ENCODE peak calls at places on chromosomes 12 and 14, in ten cellular contexts. One of them, this sample, is unnamed.

GRCh38 chr12:12133785-12134184 is 63.0 kb downstream of the BCL2L14 start:
- DNase-seq in stimulated activated CD4-positive, alpha-beta T cell treated with anti-CD3 and anti-CD28 coated beads, Interleukin-15, amount 100 ng/mL, for 48 hours: no peak
- DNase-seq in AML-193: no peak
- DNase-seq in substantia nigra: no peak
- DNase-seq in transverse colon: no peak
- DNase-seq in caudate nucleus: no peak
- DNase-seq in posterior vena cava: no peak
- DNase-seq in activated naive CD8-positive, alpha-beta T cell treated with anti-CD3 and anti-CD28 coated beads, Interleukin-2, amount 50 U/mL, for 24 hours: no peak
- DNase-seq in fibroblast of mammary gland: no peak
- DNase-seq in nephron progenitor cell: no peak
- DNase-seq in this sample: no peak

GRCh38 chr12:43482311-43483085 is 69.5 kb downstream of the ADAMTS20 start:
- DNase-seq in substantia nigra: no peak
- DNase-seq in posterior vena cava: no peak
- DNase-seq in caudate nucleus: no peak
- DNase-seq in stimulated activated CD4-positive, alpha-beta T cell treated with anti-CD3 and anti-CD28 coated beads, Interleukin-15, amount 100 ng/mL, for 48 hours: no peak
- DNase-seq in AML-193: peak
- DNase-seq in transverse colon: no peak
- DNase-seq in fibroblast of mammary gland: no peak
- DNase-seq in activated naive CD8-positive, alpha-beta T cell treated with anti-CD3 and anti-CD28 coated beads, Interleukin-2, amount 50 U/mL, for 24 hours: no peak
- DNase-seq in nephron progenitor cell: no peak
- DNase-seq in this sample: no peak

GRCh38 chr12:63420206-63420644 is 248.1 kb downstream of the DPY19L2 start:
- DNase-seq in posterior vena cava: no peak
- DNase-seq in substantia nigra: no peak
- DNase-seq in caudate nucleus: no peak
- DNase-seq in transverse colon: peak
- DNase-seq in activated naive CD8-positive, alpha-beta T cell treated with anti-CD3 and anti-CD28 coated beads, Interleukin-2, amount 50 U/mL, for 24 hours: peak
- DNase-seq in fibroblast of mammary gland: peak
- DNase-seq in AML-193: peak
- DNase-seq in nephron progenitor cell: peak
- DNase-seq in stimulated activated CD4-positive, alpha-beta T cell treated with anti-CD3 and anti-CD28 coated beads, Interleukin-15, amount 100 ng/mL, for 48 hours: peak
- DNase-seq in this sample: peak

GRCh38 chr12:127570793-127571360 is 696.1 kb upstream of the TMEM132C start:
- DNase-seq in substantia nigra: no peak
- DNase-seq in nephron progenitor cell: no peak
- DNase-seq in transverse colon: no peak
- DNase-seq in AML-193: no peak
- DNase-seq in posterior vena cava: no peak
- DNase-seq in activated naive CD8-positive, alpha-beta T cell treated with anti-CD3 and anti-CD28 coated beads, Interleukin-2, amount 50 U/mL, for 24 hours: no peak
- DNase-seq in fibroblast of mammary gland: peak
- DNase-seq in stimulated activated CD4-positive, alpha-beta T cell treated with anti-CD3 and anti-CD28 coated beads, Interleukin-15, amount 100 ng/mL, for 48 hours: no peak
- DNase-seq in caudate nucleus: no peak
- DNase-seq in this sample: peak

GRCh38 chr14:61332658-61333029 is 11.3 kb downstream of the PRKCH start:
- DNase-seq in substantia nigra: no peak
- DNase-seq in caudate nucleus: no peak
- DNase-seq in AML-193: no peak
- DNase-seq in fibroblast of mammary gland: no peak
- DNase-seq in activated naive CD8-positive, alpha-beta T cell treated with anti-CD3 and anti-CD28 coated beads, Interleukin-2, amount 50 U/mL, for 24 hours: no peak
- DNase-seq in stimulated activated CD4-positive, alpha-beta T cell treated with anti-CD3 and anti-CD28 coated beads, Interleukin-15, amount 100 ng/mL, for 48 hours: no peak
- DNase-seq in posterior vena cava: no peak
- DNase-seq in nephron progenitor cell: no peak
- DNase-seq in transverse colon: no peak
- DNase-seq in this sample: no peak

GRCh38 chr12:43241971-43242370 is 310.0 kb downstream of the ADAMTS20 start:
- DNase-seq in caudate nucleus: no peak
- DNase-seq in stimulated activated CD4-positive, alpha-beta T cell treated with anti-CD3 and anti-CD28 coated beads, Interleukin-15, amount 100 ng/mL, for 48 hours: no peak
- DNase-seq in transverse colon: no peak
- DNase-seq in substantia nigra: no peak
- DNase-seq in posterior vena cava: no peak
- DNase-seq in nephron progenitor cell: no peak
- DNase-seq in AML-193: no peak
- DNase-seq in fibroblast of mammary gland: peak
- DNase-seq in activated naive CD8-positive, alpha-beta T cell treated with anti-CD3 and anti-CD28 coated beads, Interleukin-2, amount 50 U/mL, for 24 hours: no peak
- DNase-seq in this sample: peak

GRCh38 chr12:56146492-56147460 is 5.6 kb upstream of the MYL6B start:
- DNase-seq in posterior vena cava: no peak
- DNase-seq in AML-193: no peak
- DNase-seq in substantia nigra: no peak
- DNase-seq in activated naive CD8-positive, alpha-beta T cell treated with anti-CD3 and anti-CD28 coated beads, Interleukin-2, amount 50 U/mL, for 24 hours: no peak
- DNase-seq in stimulated activated CD4-positive, alpha-beta T cell treated with anti-CD3 and anti-CD28 coated beads, Interleukin-15, amount 100 ng/mL, for 48 hours: no peak
- DNase-seq in transverse colon: peak
- DNase-seq in nephron progenitor cell: no peak
- DNase-seq in caudate nucleus: no peak
- DNase-seq in fibroblast of mammary gland: peak
- DNase-seq in this sample: peak

GRCh38 chr14:26104686-26105085 is 493.1 kb downstream of the NOVA1 start:
- DNase-seq in fibroblast of mammary gland: no peak
- DNase-seq in posterior vena cava: no peak
- DNase-seq in activated naive CD8-positive, alpha-beta T cell treated with anti-CD3 and anti-CD28 coated beads, Interleukin-2, amount 50 U/mL, for 24 hours: no peak
- DNase-seq in transverse colon: no peak
- DNase-seq in stimulated activated CD4-positive, alpha-beta T cell treated with anti-CD3 and anti-CD28 coated beads, Interleukin-15, amount 100 ng/mL, for 48 hours: no peak
- DNase-seq in nephron progenitor cell: no peak
- DNase-seq in caudate nucleus: no peak
- DNase-seq in substantia nigra: no peak
- DNase-seq in AML-193: no peak
- DNase-seq in this sample: no peak

GRCh38 chr14:89427426-89428162 is 10.6 kb upstream of the FOXN3 start:
- DNase-seq in posterior vena cava: no peak
- DNase-seq in transverse colon: no peak
- DNase-seq in fibroblast of mammary gland: peak
- DNase-seq in AML-193: no peak
- DNase-seq in nephron progenitor cell: no peak
- DNase-seq in caudate nucleus: no peak
- DNase-seq in substantia nigra: no peak
- DNase-seq in stimulated activated CD4-positive, alpha-beta T cell treated with anti-CD3 and anti-CD28 coated beads, Interleukin-15, amount 100 ng/mL, for 48 hours: no peak
- DNase-seq in activated naive CD8-positive, alpha-beta T cell treated with anti-CD3 and anti-CD28 coated beads, Interleukin-2, amount 50 U/mL, for 24 hours: no peak
- DNase-seq in this sample: peak

GRCh38 chr14:76761198-76761848 is at the start of gene VASH1:
- DNase-seq in stimulated activated CD4-positive, alpha-beta T cell treated with anti-CD3 and anti-CD28 coated beads, Interleukin-15, amount 100 ng/mL, for 48 hours: peak
- DNase-seq in fibroblast of mammary gland: peak
- DNase-seq in transverse colon: peak
- DNase-seq in nephron progenitor cell: peak
- DNase-seq in substantia nigra: peak
- DNase-seq in caudate nucleus: peak
- DNase-seq in AML-193: peak
- DNase-seq in activated naive CD8-positive, alpha-beta T cell treated with anti-CD3 and anti-CD28 coated beads, Interleukin-2, amount 50 U/mL, for 24 hours: peak
- DNase-seq in posterior vena cava: peak
- DNase-seq in this sample: peak

GRCh38 chr14:54796961-54797360 is 105.7 kb downstream of the GCH1 start:
- DNase-seq in substantia nigra: no peak
- DNase-seq in transverse colon: no peak
- DNase-seq in AML-193: no peak
- DNase-seq in posterior vena cava: no peak
- DNase-seq in activated naive CD8-positive, alpha-beta T cell treated with anti-CD3 and anti-CD28 coated beads, Interleukin-2, amount 50 U/mL, for 24 hours: no peak
- DNase-seq in fibroblast of mammary gland: peak
- DNase-seq in caudate nucleus: no peak
- DNase-seq in nephron progenitor cell: no peak
- DNase-seq in stimulated activated CD4-positive, alpha-beta T cell treated with anti-CD3 and anti-CD28 coated beads, Interleukin-15, amount 100 ng/mL, for 48 hours: no peak
- DNase-seq in this sample: peak

GRCh38 chr12:14768823-14769405 is 34.4 kb downstream of the WBP11 start:
- DNase-seq in transverse colon: peak
- DNase-seq in substantia nigra: no peak
- DNase-seq in caudate nucleus: no peak
- DNase-seq in AML-193: no peak
- DNase-seq in nephron progenitor cell: no peak
- DNase-seq in fibroblast of mammary gland: peak
- DNase-seq in activated naive CD8-positive, alpha-beta T cell treated with anti-CD3 and anti-CD28 coated beads, Interleukin-2, amount 50 U/mL, for 24 hours: peak
- DNase-seq in stimulated activated CD4-positive, alpha-beta T cell treated with anti-CD3 and anti-CD28 coated beads, Interleukin-15, amount 100 ng/mL, for 48 hours: peak
- DNase-seq in posterior vena cava: no peak
- DNase-seq in this sample: peak

GRCh38 chr12:2460051-2460450 is 334.7 kb upstream of the FKBP4 start:
- DNase-seq in substantia nigra: no peak
- DNase-seq in posterior vena cava: peak
- DNase-seq in activated naive CD8-positive, alpha-beta T cell treated with anti-CD3 and anti-CD28 coated beads, Interleukin-2, amount 50 U/mL, for 24 hours: no peak
- DNase-seq in transverse colon: no peak
- DNase-seq in nephron progenitor cell: no peak
- DNase-seq in AML-193: no peak
- DNase-seq in caudate nucleus: no peak
- DNase-seq in fibroblast of mammary gland: no peak
- DNase-seq in stimulated activated CD4-positive, alpha-beta T cell treated with anti-CD3 and anti-CD28 coated beads, Interleukin-15, amount 100 ng/mL, for 48 hours: no peak
- DNase-seq in this sample: no peak

GRCh38 chr12:79522657-79523386 is 167.9 kb downstream of the PAWR start:
- DNase-seq in substantia nigra: no peak
- DNase-seq in posterior vena cava: no peak
- DNase-seq in AML-193: no peak
- DNase-seq in nephron progenitor cell: no peak
- DNase-seq in transverse colon: no peak
- DNase-seq in stimulated activated CD4-positive, alpha-beta T cell treated with anti-CD3 and anti-CD28 coated beads, Interleukin-15, amount 100 ng/mL, for 48 hours: no peak
- DNase-seq in caudate nucleus: no peak
- DNase-seq in fibroblast of mammary gland: no peak
- DNase-seq in activated naive CD8-positive, alpha-beta T cell treated with anti-CD3 and anti-CD28 coated beads, Interleukin-2, amount 50 U/mL, for 24 hours: no peak
- DNase-seq in this sample: no peak

GRCh38 chr12:54988402-54989054 is 4.0 kb upstream of the TESPA1 start:
- DNase-seq in fibroblast of mammary gland: peak
- DNase-seq in nephron progenitor cell: no peak
- DNase-seq in posterior vena cava: peak
- DNase-seq in transverse colon: peak
- DNase-seq in substantia nigra: peak
- DNase-seq in AML-193: no peak
- DNase-seq in stimulated activated CD4-positive, alpha-beta T cell treated with anti-CD3 and anti-CD28 coated beads, Interleukin-15, amount 100 ng/mL, for 48 hours: no peak
- DNase-seq in caudate nucleus: peak
- DNase-seq in activated naive CD8-positive, alpha-beta T cell treated with anti-CD3 and anti-CD28 coated beads, Interleukin-2, amount 50 U/mL, for 24 hours: no peak
- DNase-seq in this sample: peak

GRCh38 chr14:77372304-77372841 is 4.5 kb downstream of the TMED8 start:
- DNase-seq in nephron progenitor cell: no peak
- DNase-seq in fibroblast of mammary gland: peak
- DNase-seq in stimulated activated CD4-positive, alpha-beta T cell treated with anti-CD3 and anti-CD28 coated beads, Interleukin-15, amount 100 ng/mL, for 48 hours: no peak
- DNase-seq in activated naive CD8-positive, alpha-beta T cell treated with anti-CD3 and anti-CD28 coated beads, Interleukin-2, amount 50 U/mL, for 24 hours: no peak
- DNase-seq in posterior vena cava: no peak
- DNase-seq in transverse colon: no peak
- DNase-seq in substantia nigra: no peak
- DNase-seq in caudate nucleus: no peak
- DNase-seq in AML-193: no peak
- DNase-seq in this sample: peak

GRCh38 chr14:84323450-84323849 is 1206.5 kb upstream of the FLRT2 start:
- DNase-seq in transverse colon: no peak
- DNase-seq in activated naive CD8-positive, alpha-beta T cell treated with anti-CD3 and anti-CD28 coated beads, Interleukin-2, amount 50 U/mL, for 24 hours: no peak
- DNase-seq in AML-193: no peak
- DNase-seq in substantia nigra: no peak
- DNase-seq in stimulated activated CD4-positive, alpha-beta T cell treated with anti-CD3 and anti-CD28 coated beads, Interleukin-15, amount 100 ng/mL, for 48 hours: no peak
- DNase-seq in nephron progenitor cell: no peak
- DNase-seq in posterior vena cava: no peak
- DNase-seq in fibroblast of mammary gland: no peak
- DNase-seq in caudate nucleus: no peak
- DNase-seq in this sample: no peak

GRCh38 chr12:13666806-13667205 is 314.6 kb downstream of the GRIN2B start:
- DNase-seq in substantia nigra: no peak
- DNase-seq in nephron progenitor cell: no peak
- DNase-seq in posterior vena cava: no peak
- DNase-seq in caudate nucleus: no peak
- DNase-seq in transverse colon: no peak
- DNase-seq in activated naive CD8-positive, alpha-beta T cell treated with anti-CD3 and anti-CD28 coated beads, Interleukin-2, amount 50 U/mL, for 24 hours: no peak
- DNase-seq in stimulated activated CD4-positive, alpha-beta T cell treated with anti-CD3 and anti-CD28 coated beads, Interleukin-15, amount 100 ng/mL, for 48 hours: no peak
- DNase-seq in fibroblast of mammary gland: no peak
- DNase-seq in AML-193: no peak
- DNase-seq in this sample: no peak

GRCh38 chr14:104926619-104927431 is 2.1 kb downstream of the PLD4 start:
- DNase-seq in transverse colon: peak
- DNase-seq in substantia nigra: no peak
- DNase-seq in posterior vena cava: no peak
- DNase-seq in AML-193: no peak
- DNase-seq in activated naive CD8-positive, alpha-beta T cell treated with anti-CD3 and anti-CD28 coated beads, Interleukin-2, amount 50 U/mL, for 24 hours: peak
- DNase-seq in nephron progenitor cell: no peak
- DNase-seq in caudate nucleus: no peak
- DNase-seq in fibroblast of mammary gland: no peak
- DNase-seq in stimulated activated CD4-positive, alpha-beta T cell treated with anti-CD3 and anti-CD28 coated beads, Interleukin-15, amount 100 ng/mL, for 48 hours: no peak
- DNase-seq in this sample: no peak

This sample was measured in fibroblast of the aortic adventitia.